ENCODE peak calls at places on chromosomes 1 and 21, in seven cellular contexts. One of them, this sample, is unnamed.

GRCh38 chr1:107140703-107141490 is at the start of gene NTNG1:
- DNase-seq in osteoblast: peak; percentile 72
- DNase-seq in HTR-8/SVneo: no peak
- DNase-seq in stimulated activated CD4-positive, alpha-beta T cell treated with anti-CD3 and anti-CD28 coated beads, Interleukin-1b, Interleukin-23, amount 100 ng/mL, for 1 hour: no peak
- DNase-seq in activated T-helper 1 cell treated with anti-CD3 and anti-CD28 coated beads, Interleukin-2, amount 50 U/mL, for 16 hours: no peak
- DNase-seq in mucosa of descending colon: peak; percentile 18
- DNase-seq in stimulated activated naive CD4-positive, alpha-beta T cell treated with Interleukin-2 at 50 U/mL for 16 hours: no peak
- DNase-seq in this sample: peak; percentile 52

GRCh38 chr21:23725576-23725975 is 1881.7 kb downstream of the MRPL39 start:
- DNase-seq in HTR-8/SVneo: peak; percentile 5
- DNase-seq in stimulated activated CD4-positive, alpha-beta T cell treated with anti-CD3 and anti-CD28 coated beads, Interleukin-1b, Interleukin-23, amount 100 ng/mL, for 1 hour: no peak
- DNase-seq in mucosa of descending colon: no peak
- DNase-seq in stimulated activated naive CD4-positive, alpha-beta T cell treated with Interleukin-2 at 50 U/mL for 16 hours: no peak
- DNase-seq in osteoblast: no peak
- DNase-seq in activated T-helper 1 cell treated with anti-CD3 and anti-CD28 coated beads, Interleukin-2, amount 50 U/mL, for 16 hours: no peak
- DNase-seq in this sample: no peak

GRCh38 chr1:31306278-31306677 is 9.4 kb downstream of the ZCCHC17 start:
- DNase-seq in mucosa of descending colon: no peak
- DNase-seq in stimulated activated CD4-positive, alpha-beta T cell treated with anti-CD3 and anti-CD28 coated beads, Interleukin-1b, Interleukin-23, amount 100 ng/mL, for 1 hour: no peak
- DNase-seq in stimulated activated naive CD4-positive, alpha-beta T cell treated with Interleukin-2 at 50 U/mL for 16 hours: no peak
- DNase-seq in HTR-8/SVneo: no peak
- DNase-seq in activated T-helper 1 cell treated with anti-CD3 and anti-CD28 coated beads, Interleukin-2, amount 50 U/mL, for 16 hours: no peak
- DNase-seq in osteoblast: peak; percentile 85
- DNase-seq in this sample: no peak

GRCh38 chr1:174654553-174654952 is 206.8 kb downstream of the GPR52 start:
- DNase-seq in stimulated activated naive CD4-positive, alpha-beta T cell treated with Interleukin-2 at 50 U/mL for 16 hours: no peak
- DNase-seq in osteoblast: no peak
- DNase-seq in HTR-8/SVneo: no peak
- DNase-seq in mucosa of descending colon: no peak
- DNase-seq in activated T-helper 1 cell treated with anti-CD3 and anti-CD28 coated beads, Interleukin-2, amount 50 U/mL, for 16 hours: no peak
- DNase-seq in stimulated activated CD4-positive, alpha-beta T cell treated with anti-CD3 and anti-CD28 coated beads, Interleukin-1b, Interleukin-23, amount 100 ng/mL, for 1 hour: no peak
- DNase-seq in this sample: no peak

GRCh38 chr1:67838180-67838912 is 5.1 kb upstream of the GNG12 start:
- DNase-seq in stimulated activated CD4-positive, alpha-beta T cell treated with anti-CD3 and anti-CD28 coated beads, Interleukin-1b, Interleukin-23, amount 100 ng/mL, for 1 hour: no peak
- DNase-seq in HTR-8/SVneo: no peak
- DNase-seq in stimulated activated naive CD4-positive, alpha-beta T cell treated with Interleukin-2 at 50 U/mL for 16 hours: no peak
- DNase-seq in mucosa of descending colon: no peak
- DNase-seq in osteoblast: no peak
- DNase-seq in activated T-helper 1 cell treated with anti-CD3 and anti-CD28 coated beads, Interleukin-2, amount 50 U/mL, for 16 hours: no peak
- DNase-seq in this sample: no peak

GRCh38 chr1:77220687-77221463 is 1.6 kb upstream of the PIGK start:
- DNase-seq in stimulated activated naive CD4-positive, alpha-beta T cell treated with Interleukin-2 at 50 U/mL for 16 hours: no peak
- DNase-seq in stimulated activated CD4-positive, alpha-beta T cell treated with anti-CD3 and anti-CD28 coated beads, Interleukin-1b, Interleukin-23, amount 100 ng/mL, for 1 hour: no peak
- DNase-seq in HTR-8/SVneo: no peak
- DNase-seq in osteoblast: no peak
- DNase-seq in mucosa of descending colon: no peak
- DNase-seq in activated T-helper 1 cell treated with anti-CD3 and anti-CD28 coated beads, Interleukin-2, amount 50 U/mL, for 16 hours: no peak
- DNase-seq in this sample: no peak

GRCh38 chr1:206589206-206589605 is 23.1 kb downstream of the EIF2D start:
- DNase-seq in mucosa of descending colon: no peak
- DNase-seq in activated T-helper 1 cell treated with anti-CD3 and anti-CD28 coated beads, Interleukin-2, amount 50 U/mL, for 16 hours: no peak
- DNase-seq in osteoblast: peak; percentile 96
- DNase-seq in stimulated activated CD4-positive, alpha-beta T cell treated with anti-CD3 and anti-CD28 coated beads, Interleukin-1b, Interleukin-23, amount 100 ng/mL, for 1 hour: no peak
- DNase-seq in stimulated activated naive CD4-positive, alpha-beta T cell treated with Interleukin-2 at 50 U/mL for 16 hours: no peak
- DNase-seq in HTR-8/SVneo: peak; percentile 87
- DNase-seq in this sample: no peak

GRCh38 chr21:38957575-38958340 is 152.0 kb downstream of the ETS2 start:
- DNase-seq in HTR-8/SVneo: no peak
- DNase-seq in stimulated activated naive CD4-positive, alpha-beta T cell treated with Interleukin-2 at 50 U/mL for 16 hours: no peak
- DNase-seq in osteoblast: no peak
- DNase-seq in stimulated activated CD4-positive, alpha-beta T cell treated with anti-CD3 and anti-CD28 coated beads, Interleukin-1b, Interleukin-23, amount 100 ng/mL, for 1 hour: no peak
- DNase-seq in activated T-helper 1 cell treated with anti-CD3 and anti-CD28 coated beads, Interleukin-2, amount 50 U/mL, for 16 hours: no peak
- DNase-seq in mucosa of descending colon: peak; percentile 38
- DNase-seq in this sample: no peak

GRCh38 chr1:14745321-14745720 is 146.8 kb downstream of the KAZN start:
- DNase-seq in stimulated activated CD4-positive, alpha-beta T cell treated with anti-CD3 and anti-CD28 coated beads, Interleukin-1b, Interleukin-23, amount 100 ng/mL, for 1 hour: no peak
- DNase-seq in mucosa of descending colon: no peak
- DNase-seq in osteoblast: no peak
- DNase-seq in stimulated activated naive CD4-positive, alpha-beta T cell treated with Interleukin-2 at 50 U/mL for 16 hours: no peak
- DNase-seq in activated T-helper 1 cell treated with anti-CD3 and anti-CD28 coated beads, Interleukin-2, amount 50 U/mL, for 16 hours: no peak
- DNase-seq in HTR-8/SVneo: no peak
- DNase-seq in this sample: no peak

GRCh38 chr1:234781241-234782056 is 171.5 kb upstream of the IRF2BP2 start:
- DNase-seq in stimulated activated CD4-positive, alpha-beta T cell treated with anti-CD3 and anti-CD28 coated beads, Interleukin-1b, Interleukin-23, amount 100 ng/mL, for 1 hour: no peak
- DNase-seq in activated T-helper 1 cell treated with anti-CD3 and anti-CD28 coated beads, Interleukin-2, amount 50 U/mL, for 16 hours: no peak
- DNase-seq in mucosa of descending colon: no peak
- DNase-seq in HTR-8/SVneo: no peak
- DNase-seq in stimulated activated naive CD4-positive, alpha-beta T cell treated with Interleukin-2 at 50 U/mL for 16 hours: peak; percentile 41
- DNase-seq in osteoblast: peak; percentile 74
- DNase-seq in this sample: no peak

GRCh38 chr1:212488436-212489283 is 55.9 kb downstream of the NENF start:
- DNase-seq in stimulated activated CD4-positive, alpha-beta T cell treated with anti-CD3 and anti-CD28 coated beads, Interleukin-1b, Interleukin-23, amount 100 ng/mL, for 1 hour: no peak
- DNase-seq in osteoblast: no peak
- DNase-seq in activated T-helper 1 cell treated with anti-CD3 and anti-CD28 coated beads, Interleukin-2, amount 50 U/mL, for 16 hours: no peak
- DNase-seq in HTR-8/SVneo: no peak
- DNase-seq in mucosa of descending colon: no peak
- DNase-seq in stimulated activated naive CD4-positive, alpha-beta T cell treated with Interleukin-2 at 50 U/mL for 16 hours: no peak
- DNase-seq in this sample: no peak

GRCh38 chr1:224486801-224487583 is 52.4 kb upstream of the WDR26 start:
- DNase-seq in stimulated activated naive CD4-positive, alpha-beta T cell treated with Interleukin-2 at 50 U/mL for 16 hours: no peak
- DNase-seq in osteoblast: no peak
- DNase-seq in stimulated activated CD4-positive, alpha-beta T cell treated with anti-CD3 and anti-CD28 coated beads, Interleukin-1b, Interleukin-23, amount 100 ng/mL, for 1 hour: no peak
- DNase-seq in activated T-helper 1 cell treated with anti-CD3 and anti-CD28 coated beads, Interleukin-2, amount 50 U/mL, for 16 hours: no peak
- DNase-seq in HTR-8/SVneo: no peak
- DNase-seq in mucosa of descending colon: no peak
- DNase-seq in this sample: no peak

GRCh38 chr1:55147504-55147903 is 67.7 kb downstream of the USP24 start:
- DNase-seq in stimulated activated CD4-positive, alpha-beta T cell treated with anti-CD3 and anti-CD28 coated beads, Interleukin-1b, Interleukin-23, amount 100 ng/mL, for 1 hour: no peak
- DNase-seq in stimulated activated naive CD4-positive, alpha-beta T cell treated with Interleukin-2 at 50 U/mL for 16 hours: no peak
- DNase-seq in activated T-helper 1 cell treated with anti-CD3 and anti-CD28 coated beads, Interleukin-2, amount 50 U/mL, for 16 hours: no peak
- DNase-seq in HTR-8/SVneo: no peak
- DNase-seq in mucosa of descending colon: no peak
- DNase-seq in osteoblast: no peak
- DNase-seq in this sample: no peak

GRCh38 chr1:11880911-11881748 is 22.4 kb upstream of the NPPB start:
- DNase-seq in activated T-helper 1 cell treated with anti-CD3 and anti-CD28 coated beads, Interleukin-2, amount 50 U/mL, for 16 hours: no peak
- DNase-seq in stimulated activated CD4-positive, alpha-beta T cell treated with anti-CD3 and anti-CD28 coated beads, Interleukin-1b, Interleukin-23, amount 100 ng/mL, for 1 hour: no peak
- DNase-seq in osteoblast: peak; percentile 68
- DNase-seq in mucosa of descending colon: no peak
- DNase-seq in stimulated activated naive CD4-positive, alpha-beta T cell treated with Interleukin-2 at 50 U/mL for 16 hours: no peak
- DNase-seq in HTR-8/SVneo: no peak
- DNase-seq in this sample: no peak

GRCh38 chr1:44500181-44501021 is 95.3 kb downstream of the RNF220 start:
- DNase-seq in mucosa of descending colon: no peak
- DNase-seq in activated T-helper 1 cell treated with anti-CD3 and anti-CD28 coated beads, Interleukin-2, amount 50 U/mL, for 16 hours: no peak
- DNase-seq in HTR-8/SVneo: peak; percentile 15
- DNase-seq in stimulated activated CD4-positive, alpha-beta T cell treated with anti-CD3 and anti-CD28 coated beads, Interleukin-1b, Interleukin-23, amount 100 ng/mL, for 1 hour: no peak
- DNase-seq in stimulated activated naive CD4-positive, alpha-beta T cell treated with Interleukin-2 at 50 U/mL for 16 hours: no peak
- DNase-seq in osteoblast: peak; percentile 85
- DNase-seq in this sample: no peak

GRCh38 chr1:178172939-178173338 is 79.0 kb downstream of the RASAL2 start:
- DNase-seq in mucosa of descending colon: no peak
- DNase-seq in stimulated activated naive CD4-positive, alpha-beta T cell treated with Interleukin-2 at 50 U/mL for 16 hours: no peak
- DNase-seq in HTR-8/SVneo: no peak
- DNase-seq in osteoblast: no peak
- DNase-seq in activated T-helper 1 cell treated with anti-CD3 and anti-CD28 coated beads, Interleukin-2, amount 50 U/mL, for 16 hours: no peak
- DNase-seq in stimulated activated CD4-positive, alpha-beta T cell treated with anti-CD3 and anti-CD28 coated beads, Interleukin-1b, Interleukin-23, amount 100 ng/mL, for 1 hour: no peak
- DNase-seq in this sample: no peak

GRCh38 chr1:241957692-241958494 is at the start of gene BECN2:
- DNase-seq in stimulated activated CD4-positive, alpha-beta T cell treated with anti-CD3 and anti-CD28 coated beads, Interleukin-1b, Interleukin-23, amount 100 ng/mL, for 1 hour: no peak
- DNase-seq in osteoblast: peak; percentile 6
- DNase-seq in HTR-8/SVneo: no peak
- DNase-seq in mucosa of descending colon: no peak
- DNase-seq in stimulated activated naive CD4-positive, alpha-beta T cell treated with Interleukin-2 at 50 U/mL for 16 hours: no peak
- DNase-seq in activated T-helper 1 cell treated with anti-CD3 and anti-CD28 coated beads, Interleukin-2, amount 50 U/mL, for 16 hours: no peak
- DNase-seq in this sample: no peak

GRCh38 chr1:2210084-2210653 is 15.6 kb upstream of the FAAP20 start:
- DNase-seq in activated T-helper 1 cell treated with anti-CD3 and anti-CD28 coated beads, Interleukin-2, amount 50 U/mL, for 16 hours: no peak
- DNase-seq in mucosa of descending colon: peak; percentile 36
- DNase-seq in osteoblast: no peak
- DNase-seq in HTR-8/SVneo: no peak
- DNase-seq in stimulated activated CD4-positive, alpha-beta T cell treated with anti-CD3 and anti-CD28 coated beads, Interleukin-1b, Interleukin-23, amount 100 ng/mL, for 1 hour: no peak
- DNase-seq in stimulated activated naive CD4-positive, alpha-beta T cell treated with Interleukin-2 at 50 U/mL for 16 hours: no peak
- DNase-seq in this sample: no peak

GRCh38 chr1:243268751-243269460 is 13.1 kb downstream of the SDCCAG8 start:
- DNase-seq in stimulated activated naive CD4-positive, alpha-beta T cell treated with Interleukin-2 at 50 U/mL for 16 hours: no peak
- DNase-seq in mucosa of descending colon: no peak
- DNase-seq in HTR-8/SVneo: no peak
- DNase-seq in stimulated activated CD4-positive, alpha-beta T cell treated with anti-CD3 and anti-CD28 coated beads, Interleukin-1b, Interleukin-23, amount 100 ng/mL, for 1 hour: no peak
- DNase-seq in activated T-helper 1 cell treated with anti-CD3 and anti-CD28 coated beads, Interleukin-2, amount 50 U/mL, for 16 hours: no peak
- DNase-seq in osteoblast: peak; percentile 37
- DNase-seq in this sample: no peak

GRCh38 chr1:53656062-53656915 is 82.7 kb downstream of the GLIS1 start:
- DNase-seq in HTR-8/SVneo: peak; percentile 30
- DNase-seq in stimulated activated CD4-positive, alpha-beta T cell treated with anti-CD3 and anti-CD28 coated beads, Interleukin-1b, Interleukin-23, amount 100 ng/mL, for 1 hour: no peak
- DNase-seq in osteoblast: peak; percentile 85
- DNase-seq in stimulated activated naive CD4-positive, alpha-beta T cell treated with Interleukin-2 at 50 U/mL for 16 hours: no peak
- DNase-seq in mucosa of descending colon: no peak
- DNase-seq in activated T-helper 1 cell treated with anti-CD3 and anti-CD28 coated beads, Interleukin-2, amount 50 U/mL, for 16 hours: no peak
- DNase-seq in this sample: no peak

GRCh38 chr1:227791425-227792090 is 23.9 kb upstream of the PRSS38 start:
- DNase-seq in stimulated activated naive CD4-positive, alpha-beta T cell treated with Interleukin-2 at 50 U/mL for 16 hours: no peak
- DNase-seq in HTR-8/SVneo: no peak
- DNase-seq in osteoblast: no peak
- DNase-seq in activated T-helper 1 cell treated with anti-CD3 and anti-CD28 coated beads, Interleukin-2, amount 50 U/mL, for 16 hours: no peak
- DNase-seq in mucosa of descending colon: no peak
- DNase-seq in stimulated activated CD4-positive, alpha-beta T cell treated with anti-CD3 and anti-CD28 coated beads, Interleukin-1b, Interleukin-23, amount 100 ng/mL, for 1 hour: no peak
- DNase-seq in this sample: no peak

GRCh38 chr21:45889961-45890360 is 91.6 kb upstream of the COL6A1 start:
- DNase-seq in activated T-helper 1 cell treated with anti-CD3 and anti-CD28 coated beads, Interleukin-2, amount 50 U/mL, for 16 hours: no peak
- DNase-seq in stimulated activated CD4-positive, alpha-beta T cell treated with anti-CD3 and anti-CD28 coated beads, Interleukin-1b, Interleukin-23, amount 100 ng/mL, for 1 hour: no peak
- DNase-seq in osteoblast: no peak
- DNase-seq in stimulated activated naive CD4-positive, alpha-beta T cell treated with Interleukin-2 at 50 U/mL for 16 hours: no peak
- DNase-seq in HTR-8/SVneo: no peak
- DNase-seq in mucosa of descending colon: peak; percentile 20
- DNase-seq in this sample: no peak

This sample was measured in activated naive CD4-positive, alpha-beta T cell treated with anti-CD3 and anti-CD28 coated beads, Interleukin-2, amount 50 U/mL, for 72 hours.